ENCODE peak calls at places on chromosomes 5 and 9, in ten cellular contexts. I is AG10803, W is A549, E is NCI-H510A, T is T-cell, Y is EL, G is COR-L47, L is fibroblast of the aortic adventitia, Z is stomach, J is RCC 7860. K is an unnamed sample.

GRCh38 chr9:22170162-22170932 is 161.2 kb upstream of the CDKN2B start:
- DNase-seq in I (peak), W (no peak), E (no peak), T (no peak), Y (peak), G (no peak), L (peak), Z (no peak), J (no peak), K (no peak)

GRCh38 chr5:120615967-120616645 is 152.0 kb downstream of the PRR16 start:
- DNase-seq in I (peak), W (no peak), E (no peak), T (no peak), Y (peak), G (no peak), L (peak), Z (no peak), J (peak), K (no peak)

GRCh38 chr9:75891277-75892167 is 1.0 kb downstream of the PCSK5 start:
- DNase-seq in I (peak), W (peak), E (no peak), T (peak), Y (no peak), G (no peak), L (peak), Z (no peak), J (peak), K (no peak)

GRCh38 chr5:128241071-128241695 is 157.6 kb downstream of the SLC12A2 start:
- DNase-seq in I (peak), W (no peak), E (no peak), T (no peak), Y (no peak), G (no peak), L (peak), Z (no peak), J (no peak), K (no peak)

GRCh38 chr9:126275386-126276001 is 51.1 kb upstream of the MVB12B start:
- DNase-seq in I (no peak), W (no peak), E (no peak), T (no peak), Y (no peak), G (no peak), L (peak), Z (no peak), J (no peak), K (no peak)

GRCh38 chr5:146877783-146878470 is 630 bp downstream of the PPP2R2B start:
- DNase-seq in I (peak), W (no peak), E (no peak), T (peak), Y (peak), G (peak), L (peak), Z (no peak), J (no peak), K (no peak)

GRCh38 chr5:8750100-8750499 is 795.8 kb downstream of the SEMA5A start:
- DNase-seq in I (no peak), W (no peak), E (no peak), T (no peak), Y (no peak), G (no peak), L (peak), Z (no peak), J (no peak), K (no peak)

GRCh38 chr5:141672856-141673813 is 8.9 kb downstream of the ARAP3 start:
- DNase-seq in I (no peak), W (no peak), E (no peak), T (no peak), Y (no peak), G (no peak), L (no peak), Z (no peak), J (no peak), K (no peak)

GRCh38 chr9:90783964-90784363 is 17.7 kb upstream of the SYK start:
- DNase-seq in I (no peak), W (no peak), E (no peak), T (no peak), Y (no peak), G (no peak), L (no peak), Z (no peak), J (no peak), K (no peak)

GRCh38 chr9:132241840-132242620 is 80.2 kb downstream of the NTNG2 start:
- DNase-seq in I (no peak), W (no peak), E (no peak), T (peak), Y (no peak), G (peak), L (peak), Z (peak), J (no peak), K (no peak)

GRCh38 chr5:143435207-143435657 is 31.7 kb upstream of the NR3C1 start:
- DNase-seq in I (no peak), W (no peak), E (no peak), T (peak), Y (peak), G (no peak), L (peak), Z (no peak), J (no peak), K (no peak)

GRCh38 chr5:58764199-58764598 is 181.3 kb downstream of the RAB3C start:
- DNase-seq in I (no peak), W (no peak), E (no peak), T (no peak), Y (no peak), G (no peak), L (no peak), Z (no peak), J (no peak), K (no peak)

GRCh38 chr9:132877818-132878694 is at the start of gene AK8:
- DNase-seq in I (peak), W (peak), E (peak), T (peak), Y (peak), G (peak), L (peak), Z (peak), J (peak), K (peak)

GRCh38 chr9:93302586-93303257 is 118.8 kb downstream of the WNK2 start:
- DNase-seq in I (peak), W (peak), E (no peak), T (peak), Y (peak), G (peak), L (peak), Z (peak), J (no peak), K (peak)

GRCh38 chr9:137083418-137084004 is 3.3 kb upstream of the MAN1B1 start:
- DNase-seq in I (peak), W (peak), E (no peak), T (no peak), Y (peak), G (no peak), L (peak), Z (peak), J (peak), K (no peak)

GRCh38 chr9:69173891-69174644 is at the start of gene TJP2:
- DNase-seq in I (peak), W (no peak), E (no peak), T (peak), Y (peak), G (peak), L (peak), Z (peak), J (peak), K (peak)

GRCh38 chr5:96565843-96566242 is 96.3 kb upstream of the CAST start:
- DNase-seq in I (peak), W (peak), E (no peak), T (no peak), Y (peak), G (peak), L (peak), Z (no peak), J (peak), K (no peak)

GRCh38 chr5:178357678-178358077 is 125.1 kb upstream of the PHYKPL start:
- DNase-seq in I (no peak), W (no peak), E (no peak), T (no peak), Y (no peak), G (no peak), L (no peak), Z (no peak), J (no peak), K (no peak)

GRCh38 chr5:180799194-180799593 is 3.4 kb downstream of the MGAT1 start:
- DNase-seq in I (no peak), W (no peak), E (no peak), T (no peak), Y (no peak), G (no peak), L (no peak), Z (peak), J (no peak), K (no peak)

GRCh38 chr9:132752877-132753592 is 82.8 kb downstream of the GTF3C4 start:
- DNase-seq in I (no peak), W (no peak), E (no peak), T (no peak), Y (no peak), G (no peak), L (no peak), Z (peak), J (no peak), K (no peak)

GRCh38 chr9:93288341-93288740 is 104.4 kb downstream of the WNK2 start:
- DNase-seq in I (no peak), W (no peak), E (no peak), T (no peak), Y (no peak), G (no peak), L (no peak), Z (peak), J (no peak), K (no peak)

GRCh38 chr5:149174847-149175234 is 33.5 kb downstream of the ABLIM3 start:
- DNase-seq in I (no peak), W (no peak), E (no peak), T (no peak), Y (peak), G (no peak), L (no peak), Z (no peak), J (peak), K (no peak)

GRCh38 chr9:108108802-108109448 is 619.4 kb upstream of the KLF4 start:
- DNase-seq in I (peak), W (no peak), E (no peak), T (no peak), Y (no peak), G (no peak), L (peak), Z (no peak), J (no peak), K (no peak)

GRCh38 chr5:112669328-112669963 is 68.2 kb upstream of the APC start:
- DNase-seq in I (no peak), W (no peak), E (no peak), T (no peak), Y (no peak), G (no peak), L (no peak), Z (no peak), J (no peak), K (no peak)

GRCh38 chr5:1255081-1255561 is 29.9 kb downstream of the SLC6A18 start:
- DNase-seq in I (no peak), W (no peak), E (peak), T (peak), Y (peak), G (no peak), L (no peak), Z (no peak), J (no peak), K (no peak)

GRCh38 chr5:177309351-177310191 is 2.1 kb downstream of the MXD3 start:
- DNase-seq in I (peak), W (peak), E (peak), T (no peak), Y (peak), G (peak), L (peak), Z (peak), J (peak), K (peak)

GRCh38 chr9:136438548-136438908 is 1.1 kb downstream of the INPP5E start:
- DNase-seq in I (peak), W (no peak), E (no peak), T (no peak), Y (no peak), G (no peak), L (peak), Z (no peak), J (no peak), K (no peak)

GRCh38 chr5:60700347-60700815 is 415 bp upstream of the DEPDC1B start:
- DNase-seq in I (peak), W (no peak), E (no peak), T (no peak), Y (peak), G (no peak), L (no peak), Z (peak), J (no peak), K (peak)

GRCh38 chr9:13424204-13424603 is 144.7 kb upstream of the MPDZ start:
- DNase-seq in I (no peak), W (no peak), E (no peak), T (no peak), Y (no peak), G (no peak), L (no peak), Z (no peak), J (no peak), K (no peak)

GRCh38 chr9:105510024-105510423 is 47.9 kb upstream of the FKTN start:
- DNase-seq in I (peak), W (no peak), E (no peak), T (no peak), Y (peak), G (no peak), L (peak), Z (no peak), J (peak), K (no peak)

GRCh38 chr9:81125446-81126092 is 563.8 kb downstream of the TLE1 start:
- DNase-seq in I (no peak), W (peak), E (no peak), T (no peak), Y (peak), G (no peak), L (peak), Z (no peak), J (peak), K (no peak)

GRCh38 chr9:121650220-121651013 is 1.0 kb upstream of the DAB2IP start:
- DNase-seq in I (no peak), W (no peak), E (peak), T (no peak), Y (peak), G (peak), L (no peak), Z (peak), J (no peak), K (no peak)

GRCh38 chr5:174720612-174721521 is 3.5 kb upstream of the MSX2 start:
- DNase-seq in I (no peak), W (no peak), E (no peak), T (no peak), Y (no peak), G (no peak), L (no peak), Z (no peak), J (no peak), K (no peak)

GRCh38 chr5:1666812-1667588 is 132.6 kb downstream of the MRPL36 start:
- DNase-seq in I (no peak), W (peak), E (no peak), T (peak), Y (no peak), G (peak), L (no peak), Z (peak), J (no peak), K (peak)

K was measured in prostate gland.